ENCODE peak calls at places on chromosomes 4 and X, in five cellular contexts. X is tibial nerve, P is cardiac fibroblast, K is GM20000, V is upper lobe of left lung. A is an unnamed sample.

GRCh38 chr4:48578132-48578964 is 88.3 kb downstream of the ZAR1 start:
- DNase-seq in K (peak), V (no peak), X (peak), P (peak), A (peak)

GRCh38 chr4:164212134-164212533 is 541.8 kb upstream of the SMIM31 start:
- DNase-seq in K (no peak), V (no peak), P (no peak), X (no peak), A (no peak)

GRCh38 chrX:133273180-133273579 is 55.0 kb upstream of the TFDP3 start:
- DNase-seq in K (no peak), V (no peak), X (no peak), P (no peak), A (no peak)

GRCh38 chr4:114272226-114272625 is 292.8 kb upstream of the ARSJ start:
- DNase-seq in P (peak), V (no peak), K (no peak), X (no peak), A (no peak)

GRCh38 chrX:70636218-70636617 is 191.6 kb downstream of the DLG3 start:
- DNase-seq in V (no peak), P (no peak), K (no peak), X (no peak), A (no peak)

GRCh38 chr4:141158219-141158618 is 24.9 kb upstream of the RNF150 start:
- DNase-seq in K (peak), P (peak), V (no peak), X (no peak), A (no peak)

GRCh38 chr4:3371038-3371437 is 70.7 kb upstream of the HGFAC start:
- DNase-seq in K (peak), V (peak), P (peak), X (no peak), A (no peak)

GRCh38 chr4:168618577-168619265 is 121.9 kb downstream of the PALLD start:
- DNase-seq in X (no peak), V (no peak), P (no peak), K (no peak), A (no peak)

GRCh38 chr4:15385928-15386327 is 41.9 kb upstream of the C1QTNF7 start:
- DNase-seq in X (no peak), K (no peak), V (no peak), P (no peak), A (peak)

GRCh38 chrX:34877451-34877850 is 65.1 kb upstream of the FAM47B start:
- DNase-seq in V (no peak), P (no peak), K (no peak), X (no peak), A (no peak)

GRCh38 chrX:50827996-50828395 is 14.0 kb upstream of the SHROOM4 start:
- DNase-seq in P (no peak), V (no peak), X (no peak), K (no peak), A (no peak)

GRCh38 chr4:188781655-188782054 is 642.4 kb downstream of the TRIML1 start:
- DNase-seq in V (no peak), K (no peak), P (no peak), X (no peak), A (no peak)
- TF ChIP-seq CTCF in V (peak), K (no peak), P (peak), X (no peak), A (no peak)

GRCh38 chrX:23103546-23103945 is 103.8 kb downstream of the DDX53 start:
- DNase-seq in X (no peak), K (no peak), P (no peak), V (no peak), A (no peak)
- TF ChIP-seq CTCF in X (no peak), K (no peak), P (no peak), V (no peak), A (no peak)

GRCh38 chrX:87578978-87579377 is 61.4 kb downstream of the KLHL4 start:
- DNase-seq in X (no peak), K (no peak), P (peak), V (no peak), A (no peak)

GRCh38 chrX:87582453-87582852 is 64.9 kb downstream of the KLHL4 start:
- DNase-seq in X (no peak), V (no peak), K (no peak), P (no peak), A (no peak)

GRCh38 chrX:87580862-87581261 is 63.3 kb downstream of the KLHL4 start:
- DNase-seq in X (no peak), K (no peak), P (no peak), V (no peak), A (no peak)

GRCh38 chrX:87583679-87584078 is 66.1 kb downstream of the KLHL4 start:
- DNase-seq in X (no peak), K (no peak), V (no peak), P (no peak), A (no peak)
- TF ChIP-seq CTCF in X (peak), K (no peak), V (no peak), P (peak), A (no peak)

DNA sequence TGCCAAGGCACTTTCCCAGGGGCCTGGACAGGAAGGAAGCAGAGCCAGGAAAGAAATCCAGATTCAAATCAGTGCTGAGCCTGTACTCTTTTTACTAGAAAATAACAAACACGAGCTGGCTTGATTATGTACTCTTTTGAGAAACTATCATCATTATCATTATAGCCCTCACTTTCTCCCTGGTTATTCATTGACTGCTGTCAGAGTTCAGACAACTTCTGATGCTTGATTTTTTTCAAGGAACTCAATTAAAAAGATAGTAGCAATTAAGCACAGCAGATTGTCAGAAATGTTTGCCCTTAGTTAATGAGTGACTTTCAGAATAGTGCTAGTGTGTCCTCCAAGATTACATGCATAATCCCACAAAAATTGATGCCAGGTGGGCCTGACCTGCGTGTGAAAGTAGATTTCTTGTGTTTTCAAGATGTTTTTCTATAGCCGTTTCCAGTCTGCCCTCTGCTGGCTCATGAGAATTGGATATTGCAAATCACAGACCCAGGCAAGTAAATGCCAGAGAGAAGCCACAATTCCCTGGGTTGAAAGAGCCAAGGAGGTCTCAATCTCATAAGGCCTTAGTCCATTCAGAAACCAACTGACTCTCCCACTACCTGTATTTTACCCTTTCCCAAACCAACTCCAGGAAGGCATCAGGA is 14.3 kb upstream of the PNPLA4 start:
- DNase-seq in X (no peak), K (no peak), V (no peak), P (peak), A (no peak)
- TF ChIP-seq CTCF in X (peak), K (no peak), V (no peak), P (peak), A (peak)

DNA sequence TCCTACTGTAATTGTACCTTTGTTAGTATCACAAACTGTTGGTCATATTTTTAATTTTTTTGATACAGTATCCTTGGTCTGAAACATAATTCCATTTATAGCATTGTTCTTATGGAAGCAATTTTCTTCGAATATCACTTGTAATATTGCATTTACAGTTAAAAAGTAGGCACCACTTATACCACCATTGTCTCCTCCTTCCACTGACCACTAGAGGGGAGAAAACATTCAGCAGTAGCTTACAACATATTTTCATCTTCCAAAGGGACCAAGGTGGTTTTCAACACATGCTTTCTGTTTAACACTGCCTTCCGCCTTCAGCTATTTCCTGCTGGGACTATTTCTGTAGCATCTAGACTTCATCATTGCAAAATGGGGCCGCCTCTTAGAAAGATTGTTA is 146.2 kb downstream of the COL4A6 start:
- DNase-seq in V (no peak), P (no peak), X (no peak), K (no peak), A (no peak)
- TF ChIP-seq CTCF in V (no peak), P (no peak), X (no peak), K (no peak), A (no peak)

GRCh38 chrX:48468693-48469691 is 1.1 kb downstream of the SLC38A5 start:
- DNase-seq in P (no peak), V (no peak), X (no peak), K (peak), A (no peak)
- TF ChIP-seq CTCF in P (no peak), V (no peak), X (no peak), K (peak), A (peak)

GRCh38 chr4:88706574-88706973 is 8.9 kb upstream of the NAP1L5 start:
- DNase-seq in X (no peak), P (peak), V (no peak), K (no peak), A (peak)
- TF ChIP-seq CTCF in X (peak), P (peak), V (peak), K (no peak), A (peak)

DNA sequence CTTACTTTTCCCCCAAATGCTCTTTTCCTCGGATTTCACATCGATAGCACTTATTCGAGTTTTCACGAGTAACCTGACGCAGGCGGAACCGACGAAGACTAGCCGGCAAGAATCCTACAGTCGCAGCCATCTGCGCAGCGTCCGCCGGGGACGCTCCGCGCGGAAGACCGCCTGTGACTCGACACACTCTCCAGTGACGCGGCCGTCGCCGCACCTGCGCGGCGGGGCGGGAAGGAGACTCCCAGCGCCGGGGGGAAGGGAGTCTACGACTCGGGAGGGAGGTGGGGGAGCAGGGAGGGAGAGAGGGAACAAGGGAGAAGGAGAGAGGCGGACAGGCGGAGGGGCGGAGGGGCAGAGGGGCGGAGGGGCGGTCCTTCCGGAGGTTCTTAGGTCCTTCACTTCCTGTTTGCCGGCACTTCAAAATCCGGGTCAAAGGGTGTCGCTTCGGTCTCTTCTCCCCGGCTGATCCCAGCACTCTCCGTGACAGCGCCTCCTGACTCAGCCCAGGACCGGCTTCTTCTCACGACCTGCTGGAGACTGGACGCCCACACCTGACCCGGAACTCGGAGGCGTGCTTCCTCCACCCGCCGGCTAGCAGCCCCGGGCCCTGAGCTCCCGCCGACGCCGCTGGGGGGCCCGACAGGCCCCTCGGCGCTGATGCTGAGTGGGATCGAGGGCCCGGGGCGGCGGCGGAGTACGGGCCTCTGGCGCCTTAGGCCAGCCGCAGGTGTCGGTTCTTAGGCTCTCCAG is at the start of gene USP38:
- DNase-seq in P (peak), X (peak), K (peak), V (peak), A (peak)
- TF ChIP-seq CTCF in P (no peak), X (no peak), K (no peak), V (no peak), A (no peak)

DNA sequence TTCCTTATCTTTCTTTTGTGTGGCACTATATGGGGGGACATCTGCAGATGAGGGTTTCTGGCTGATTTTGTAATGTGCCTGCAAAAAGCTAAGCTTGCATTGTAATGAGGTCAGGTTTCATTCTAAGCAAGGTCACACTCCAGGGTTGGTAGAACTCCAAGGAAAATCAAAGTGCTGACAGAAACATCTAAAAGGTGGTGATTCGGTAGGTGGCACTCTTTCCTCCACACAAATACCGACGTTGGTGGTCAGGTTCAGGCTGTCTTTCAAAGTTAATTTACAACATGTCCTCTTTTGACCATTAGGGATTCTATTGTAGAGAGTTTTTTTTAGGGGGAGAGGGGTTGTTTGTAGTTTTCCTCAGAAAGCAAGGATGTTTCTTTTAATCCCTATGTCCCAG is 434.4 kb downstream of the PPARGC1A start:
- DNase-seq in V (no peak), P (peak), K (no peak), X (no peak), A (no peak)
- TF ChIP-seq CTCF in V (peak), P (no peak), K (no peak), X (no peak), A (no peak)

A was measured in ascending aorta.